ENCODE peak calls at places on chromosome 13, in six cellular contexts. J, Y, P, Z, S and D are unnamed samples. For H3K27me3 and H3K9me3, the result is how much of the 10 kb centered on the place peaks cover.

GRCh38 chr13:53800011-53800410 is 771.4 kb downstream of the OLFM4 start:
- DNase-seq in S (no peak), Z (no peak), J (no peak), Y (no peak), P (no peak), D (no peak)

GRCh38 chr13:43036386-43037220 is 13.2 kb downstream of the DNAJC15 start:
- DNase-seq in J (no peak), P (peak), Z (peak), Y (no peak), S (no peak), D (no peak)

GRCh38 chr13:45416521-45417125 is 1.6 kb downstream of the SLC25A30 start:
- DNase-seq in P (no peak), Y (no peak), Z (no peak), S (no peak), J (no peak), D (no peak)

GRCh38 chr13:34044041-34044440 is 226.1 kb downstream of the RFC3 start:
- DNase-seq in Y (no peak), P (no peak), Z (no peak), S (peak), J (no peak), D (no peak)

GRCh38 chr13:99686944-99687382 is 185.7 kb downstream of the TM9SF2 start:
- DNase-seq in J (no peak), P (no peak), Y (no peak), Z (no peak), S (no peak), D (no peak)

GRCh38 chr13:59178344-59178743 is 985.4 kb downstream of the DIAPH3 start:
- DNase-seq in S (no peak), P (no peak), Z (no peak), J (no peak), Y (no peak), D (no peak)

GRCh38 chr13:91894311-91894710 is 495.9 kb downstream of the GPC5 start:
- DNase-seq in Z (no peak), Y (no peak), J (no peak), S (no peak), P (no peak), D (no peak)

GRCh38 chr13:45879666-45880065 is 28.1 kb upstream of the SIAH3 start:
- DNase-seq in Z (no peak), J (no peak), Y (no peak), S (no peak), P (peak), D (no peak)

GRCh38 chr13:69706807-69707206 is 400.8 kb upstream of the ATXN8OS start:
- DNase-seq in Y (peak), P (no peak), J (no peak), S (no peak), Z (no peak), D (no peak)

GRCh38 chr13:110391273-110391672 is 84.2 kb downstream of the COL4A2 start:
- DNase-seq in J (no peak), S (peak), Z (no peak), P (no peak), Y (no peak), D (no peak)

GRCh38 chr13:43127827-43128226 is 104.4 kb downstream of the DNAJC15 start:
- DNase-seq in J (no peak), P (no peak), Z (no peak), S (no peak), Y (peak), D (no peak)

GRCh38 chr13:107650081-107650701 is 565.1 kb downstream of the LIG4 start:
- DNase-seq in S (peak), Y (peak), Z (peak), P (peak), J (peak), D (no peak)

GRCh38 chr13:35157143-35157755 is 215.2 kb downstream of the NBEA start:
- DNase-seq in Z (no peak), J (no peak), P (no peak), Y (peak), S (peak), D (no peak)

GRCh38 chr13:46637213-46637612 is 84.2 kb downstream of the LRCH1 start:
- DNase-seq in Y (no peak), J (no peak), S (no peak), P (no peak), Z (no peak), D (no peak)

GRCh38 chr13:70523622-70524021 is 415.4 kb upstream of the KLHL1 start:
- DNase-seq in S (no peak), J (no peak), Z (no peak), P (no peak), Y (no peak), D (no peak)

GRCh38 chr13:99741979-99742378 is 229.6 kb downstream of the ZIC5 start:
- DNase-seq in P (no peak), S (no peak), Z (no peak), J (no peak), Y (no peak), D (no peak)

GRCh38 chr13:75876371-75877050 is 240.4 kb downstream of the LMO7 start:
- DNase-seq in J (peak), P (peak), S (peak), Z (no peak), Y (peak), D (peak)

GRCh38 chr13:33213797-33214196 is 71.8 kb downstream of the STARD13 start:
- DNase-seq in S (peak), P (no peak), J (no peak), Z (no peak), Y (no peak), D (no peak)

GRCh38 chr13:107649071-107649470 is 566.3 kb downstream of the LIG4 start:
- DNase-seq in S (no peak), Z (no peak), Y (no peak), J (no peak), P (no peak), D (no peak)

GRCh38 chr13:37617162-37617561 is 18.6 kb upstream of the POSTN start:
- DNase-seq in Z (no peak), P (no peak), J (no peak), S (peak), Y (no peak), D (no peak)

GRCh38 chr13:50531917-50532899 is 311.3 kb downstream of the DLEU7 start:
- DNase-seq in S (peak), P (no peak), J (no peak), Z (no peak), Y (peak), D (no peak)

GRCh38 chr13:43023244-43023931 is at the start of gene DNAJC15:
- DNase-seq in P (peak), J (peak), S (peak), Z (peak), Y (peak), D (peak)

GRCh38 chr13:33352520-33352919 is 67.0 kb upstream of the STARD13 start:
- DNase-seq in Z (no peak), P (no peak), J (no peak), S (no peak), Y (no peak), D (no peak)

GRCh38 chr13:38518328-38518727 is 168.5 kb upstream of the FREM2 start:
- DNase-seq in Z (no peak), Y (no peak), P (no peak), S (no peak), J (no peak), D (no peak)

GRCh38 chr13:49584771-49585182 is 581 bp downstream of the RCBTB1 start:
- DNase-seq in S (peak), P (no peak), Y (peak), J (no peak), Z (no peak), D (no peak)

GRCh38 chr13:108929532-108929931 is 300.1 kb downstream of the MYO16 start:
- DNase-seq in Z (no peak), P (no peak), J (no peak), Y (no peak), S (peak), D (no peak)

GRCh38 chr13:43006893-43007631 is 15.0 kb upstream of the EPSTI1 start:
- DNase-seq in Z (no peak), J (no peak), P (no peak), S (peak), Y (no peak), D (no peak)

GRCh38 chr13:28059214-28059613 is 41.2 kb downstream of the FLT3 start:
- DNase-seq in Z (no peak), S (peak), Y (peak), P (no peak), J (peak), D (peak)

GRCh38 chr13:100392709-100393630 is 195.6 kb downstream of the GGACT start:
- DNase-seq in P (peak), J (no peak), Z (no peak), S (peak), Y (no peak), D (no peak)

GRCh38 chr13:95154441-95154886 is 146.8 kb downstream of the ABCC4 start:
- DNase-seq in P (no peak), Y (no peak), S (peak), Z (no peak), J (no peak), D (no peak)

GRCh38 chr13:37870895-37871550 is 1.5 kb upstream of the TRPC4 start:
- DNase-seq in J (no peak), Z (peak), S (peak), P (no peak), Y (no peak), D (no peak)

GRCh38 chr13:23531446-23531845 is 38.8 kb upstream of the TNFRSF19 start:
- DNase-seq in S (no peak), J (no peak), Z (no peak), Y (no peak), P (no peak), D (no peak)

GRCh38 chr13:77230560-77230959 is 96.3 kb downstream of the MYCBP2 start:
- DNase-seq in P (no peak), J (no peak), Z (no peak), Y (no peak), S (no peak), D (no peak)

GRCh38 chr13:67554296-67554695 is 324.2 kb upstream of the PCDH9 start:
- DNase-seq in J (no peak), S (no peak), P (no peak), Y (no peak), Z (no peak), D (no peak)

GRCh38 chr13:59442946-59443345 is 720.8 kb downstream of the DIAPH3 start:
- DNase-seq in Z (no peak), S (no peak), J (no peak), P (no peak), Y (no peak), D (no peak)

GRCh38 chr13:41568990-41569387 is 111.6 kb downstream of the RGCC start:
- DNase-seq in Z (no peak), S (peak), P (no peak), Y (no peak), J (no peak), D (no peak)

DNA sequence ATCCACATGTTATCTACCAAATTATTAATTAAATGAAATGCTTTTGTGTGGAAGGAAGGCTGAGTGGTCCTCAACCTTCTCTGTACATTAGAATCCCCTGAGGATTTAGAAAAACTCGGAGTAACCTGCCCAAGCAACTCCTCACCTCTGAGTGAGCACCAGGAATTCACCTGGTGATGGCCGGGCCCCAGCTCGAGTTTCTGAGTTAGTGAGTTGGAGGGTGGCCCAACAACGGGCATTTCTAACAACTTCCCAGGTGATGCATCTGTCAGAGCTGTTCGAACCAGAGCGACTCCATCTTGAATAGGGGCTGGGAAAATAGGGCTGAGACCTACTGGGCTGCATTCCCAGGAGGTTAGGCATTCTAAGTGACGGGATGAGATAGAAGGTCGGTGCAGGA is 44.0 kb upstream of the SHISA2 start:
- DNase-seq in J (no peak), Z (no peak), S (no peak), P (no peak), Y (no peak), D (no peak)
- H3K27me3 ChIP-seq in J (under half), Z (under half), S (under half), P (under half), Y (under half), D (under half)

DNA sequence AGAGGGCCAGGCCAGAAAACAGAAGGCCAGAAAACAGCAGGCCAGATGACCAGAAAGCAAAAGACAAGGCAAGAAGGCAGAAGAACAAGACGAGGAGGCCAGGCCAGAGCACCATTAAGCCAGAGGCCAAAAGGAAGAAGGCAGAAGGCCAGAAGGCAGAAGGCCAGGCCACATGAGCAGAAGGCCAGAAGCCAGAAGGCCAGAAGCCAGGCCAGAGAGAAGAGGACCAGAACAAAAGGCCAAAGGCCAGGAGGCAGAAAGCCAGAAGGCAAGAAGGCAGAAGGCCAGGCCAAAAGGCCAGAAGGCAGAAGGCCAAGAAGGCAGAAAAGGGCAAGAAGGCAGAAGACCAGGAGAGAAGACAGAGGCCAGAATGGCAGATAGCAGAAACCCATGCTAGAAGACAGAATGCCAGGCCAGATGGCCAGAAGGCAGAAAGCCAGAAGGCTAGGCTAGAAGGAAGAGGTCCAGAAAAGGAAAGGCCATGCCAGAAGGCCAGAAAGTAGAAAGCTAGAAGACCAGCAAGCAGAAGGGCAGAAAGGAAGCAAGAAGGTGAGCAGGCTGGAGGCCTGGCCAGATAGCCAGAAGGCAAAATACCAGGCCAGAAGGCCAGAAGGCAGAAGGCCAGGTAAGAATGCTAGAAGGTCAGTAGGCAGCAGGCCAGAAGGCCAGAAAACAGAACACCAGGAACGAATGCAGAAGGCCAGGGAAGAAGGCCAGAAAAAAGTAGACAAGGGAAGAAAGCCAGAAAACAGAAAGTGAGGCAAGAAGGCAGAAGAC is 187.6 kb downstream of the TUBA3C start:
- DNase-seq in P (no peak), Y (no peak), S (no peak), Z (no peak), J (no peak), D (no peak)
- H3K9me3 ChIP-seq in P (half or more), Y (under half), S (under half), Z (half or more), J (under half), D (under half)

GRCh38 chr13:66222926-66223325 is 1007.2 kb downstream of the PCDH9 start:
- DNase-seq in Z (no peak), S (no peak), P (no peak), Y (no peak), J (no peak), D (no peak)

GRCh38 chr13:66225071-66225470 is 1005.1 kb downstream of the PCDH9 start:
- DNase-seq in J (no peak), Z (no peak), Y (no peak), P (no peak), S (no peak), D (no peak)

GRCh38 chr13:66219493-66219892 is 1010.6 kb downstream of the PCDH9 start:
- DNase-seq in Y (no peak), Z (no peak), P (no peak), S (no peak), J (no peak), D (no peak)

GRCh38 chr13:66224644-66225043 is 1005.5 kb downstream of the PCDH9 start:
- DNase-seq in P (no peak), Y (no peak), S (no peak), Z (no peak), J (no peak), D (no peak)

GRCh38 chr13:66222127-66222526 is 1008.0 kb downstream of the PCDH9 start:
- DNase-seq in P (no peak), J (no peak), Y (no peak), Z (no peak), S (no peak), D (no peak)
- H3K27me3 ChIP-seq in P (under half), J (under half), Y (under half), Z (under half), S (under half), D (under half)

DNA sequence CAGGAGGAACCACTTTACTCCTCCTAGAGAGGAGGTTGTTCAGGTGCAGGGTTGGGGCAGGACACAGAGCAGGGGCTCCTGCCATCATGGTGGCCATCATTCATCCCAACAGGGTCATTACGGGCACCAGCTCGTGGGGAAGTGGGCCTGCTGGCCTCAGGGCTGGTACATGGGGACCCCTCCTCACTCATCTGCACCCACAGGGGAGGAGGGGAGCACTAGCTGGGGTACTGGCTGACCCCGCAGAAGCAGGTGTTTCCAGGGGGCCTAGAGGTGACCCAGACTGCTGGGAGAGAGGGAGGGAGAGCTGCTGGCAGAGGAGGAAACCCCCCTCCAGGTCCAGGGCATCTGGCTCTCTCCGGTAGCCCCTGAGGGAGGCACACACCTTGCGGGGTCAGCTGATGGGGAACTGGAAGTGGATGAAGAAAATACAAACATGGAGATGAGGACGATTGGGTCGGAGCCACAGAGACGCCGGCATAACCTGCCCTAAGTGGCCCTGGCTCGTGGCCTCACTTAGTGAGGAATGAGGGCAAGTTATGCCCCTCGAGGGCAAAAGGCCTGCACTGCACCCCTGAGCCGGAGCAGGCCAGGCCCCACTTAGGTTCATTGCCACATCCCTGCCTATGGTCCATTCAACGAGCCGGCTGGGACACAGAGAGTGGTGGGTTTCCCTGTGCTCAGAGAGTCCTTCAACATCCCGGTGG is 76.2 kb downstream of the SOX1 start:
- DNase-seq in Y (no peak), S (no peak), J (no peak), Z (no peak), P (no peak), D (no peak)
- H3K9me3 ChIP-seq in Y (under half), S (under half), J (under half), Z (under half), P (under half), D (under half)

DNA sequence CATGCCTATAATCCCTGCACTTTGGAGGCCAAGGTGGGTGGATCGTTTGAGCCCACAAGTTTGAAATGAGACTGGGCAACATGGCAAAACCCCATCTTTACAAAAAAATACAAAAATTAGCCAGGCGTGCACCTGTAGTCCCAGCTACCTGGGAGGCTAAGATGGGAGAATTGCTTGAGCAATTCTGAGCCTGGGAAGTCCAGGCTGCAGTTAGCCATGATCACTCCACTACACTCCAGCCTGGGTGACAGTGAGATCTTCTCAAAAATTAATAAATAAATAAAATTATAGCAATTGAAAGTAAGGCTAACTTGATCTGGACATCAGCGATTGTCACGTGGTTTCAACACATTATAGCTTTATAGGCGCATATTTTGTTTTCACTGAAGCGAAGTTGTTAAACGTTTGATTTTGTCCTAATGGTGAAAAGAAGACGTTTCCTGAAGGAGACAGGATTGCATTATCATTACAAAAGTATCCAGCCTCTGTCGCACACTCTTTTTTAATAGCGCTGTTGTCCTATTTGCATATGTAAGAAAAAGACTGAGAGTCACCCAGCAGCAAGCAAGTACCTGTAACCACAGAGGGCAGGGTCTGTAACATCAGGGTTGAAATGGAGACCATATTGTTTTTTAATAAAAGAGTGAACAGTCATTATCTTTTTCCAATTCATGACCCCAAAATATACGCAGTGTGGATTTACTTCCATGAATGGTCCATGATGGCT is 335.7 kb downstream of the DCT start:
- DNase-seq in J (no peak), P (no peak), Y (no peak), Z (no peak), S (no peak), D (no peak)
- H3K27me3 ChIP-seq in J (under half), P (under half), Y (under half), Z (under half), S (under half), D (under half)

GRCh38 chr13:20288561-20288960 is 56.4 kb upstream of the GJB6 start:
- DNase-seq in P (no peak), Y (no peak), S (no peak), J (no peak), Z (no peak), D (no peak)

GRCh38 chr13:20287976-20288375 is 55.9 kb upstream of the GJB6 start:
- DNase-seq in J (no peak), Y (no peak), P (no peak), Z (no peak), S (no peak), D (no peak)

GRCh38 chr13:20291037-20291436 is 58.9 kb upstream of the GJB6 start:
- DNase-seq in J (no peak), Z (no peak), P (no peak), Y (peak), S (no peak), D (no peak)

DNA sequence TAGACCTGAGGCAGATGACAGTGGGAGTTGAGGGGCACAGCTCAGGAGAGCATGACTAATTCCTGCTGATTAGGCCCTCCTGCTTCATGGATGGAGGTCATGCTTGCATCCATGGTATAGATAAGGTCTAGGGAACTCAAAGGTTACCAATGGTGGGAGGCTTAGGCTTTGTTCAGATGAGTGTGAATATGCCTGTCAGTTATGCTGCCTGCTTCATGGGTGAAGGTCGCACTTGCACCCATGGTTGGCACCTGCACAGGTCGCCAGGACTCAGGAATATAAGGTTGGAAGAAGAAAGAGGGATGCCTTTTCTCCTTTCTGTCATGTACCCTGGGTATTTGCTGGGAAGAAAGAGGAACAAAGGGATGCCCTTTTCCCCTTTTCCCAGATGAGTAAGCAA is 53.4 kb upstream of the GJB6 start:
- DNase-seq in S (no peak), P (no peak), Z (no peak), Y (no peak), J (no peak), D (no peak)
- H3K9me3 ChIP-seq in S (under half), P (half or more), Z (half or more), Y (under half), J (under half), D (under half)

GRCh38 chr13:111973186-111974064 is 93.5 kb upstream of the SOX1 start:
- DNase-seq in S (no peak), J (no peak), Z (no peak), Y (no peak), P (no peak), D (no peak)
- H3K27me3 ChIP-seq in S (under half), J (under half), Z (half or more), Y (under half), P (half or more), D (under half)